ENCODE peak calls at places on chromosomes 7 and 10, in seven cellular contexts. C is midbrain; Q is small intestine; Z is C1 segment of cervical spinal cord; N is CD8-positive, alpha-beta T cell; B is ureter; K is effector CD8-positive, alpha-beta T cell. I is an unnamed sample.

GRCh38 chr10:71638087-71638576 is 81.4 kb downstream of the C10orf105 start:
- DNase-seq in C (no peak), Q (peak), Z (no peak), N (no peak), B (no peak), K (no peak), I (no peak)

GRCh38 chr10:117373848-117374505 is 1.3 kb downstream of the PDZD8 start:
- DNase-seq in C (peak), Q (peak), Z (peak), N (peak), B (peak), K (peak), I (peak)

GRCh38 chr7:132891554-132891953 is 190.3 kb downstream of the CHCHD3 start:
- DNase-seq in C (no peak), Q (no peak), Z (no peak), N (no peak), B (no peak), K (no peak), I (no peak)

GRCh38 chr10:113558336-113558735 is 5.5 kb downstream of the HABP2 start:
- DNase-seq in C (no peak), Q (no peak), Z (no peak), N (no peak), B (no peak), K (no peak), I (no peak)

GRCh38 chr7:66152538-66153191 is 38.0 kb downstream of the CRCP start:
- DNase-seq in C (no peak), Q (no peak), Z (no peak), N (no peak), B (no peak), K (no peak), I (peak)

GRCh38 chr10:21424511-21424910 is 101.0 kb downstream of the SKIDA1 start:
- DNase-seq in C (no peak), Q (no peak), Z (no peak), N (no peak), B (no peak), K (no peak), I (peak)

GRCh38 chr7:91310829-91311460 is 46.7 kb downstream of the FZD1 start:
- DNase-seq in C (no peak), Q (no peak), Z (no peak), N (no peak), B (no peak), K (no peak), I (peak)

GRCh38 chr7:17942231-17942630 is 1.9 kb upstream of the SNX13 start:
- DNase-seq in C (no peak), Q (no peak), Z (no peak), N (no peak), B (no peak), K (no peak), I (no peak)

GRCh38 chr7:107951172-107951787 is 51.7 kb downstream of the LAMB1 start:
- DNase-seq in C (no peak), Q (no peak), Z (no peak), N (no peak), B (no peak), K (no peak), I (no peak)

GRCh38 chr7:41855798-41856197 is 152.9 kb upstream of the INHBA start:
- DNase-seq in C (no peak), Q (no peak), Z (no peak), N (no peak), B (no peak), K (no peak), I (no peak)

GRCh38 chr7:95777266-95777665 is 4.9 kb downstream of the DYNC1I1 start:
- DNase-seq in C (no peak), Q (no peak), Z (no peak), N (no peak), B (no peak), K (no peak), I (no peak)

GRCh38 chr10:75432176-75432575 is 752 bp downstream of the LRMDA start:
- DNase-seq in C (no peak), Q (no peak), Z (no peak), N (no peak), B (no peak), K (no peak), I (no peak)

GRCh38 chr10:78964952-78965633 is 103.7 kb upstream of the ZMIZ1 start:
- DNase-seq in C (peak), Q (no peak), Z (peak), N (no peak), B (no peak), K (no peak), I (peak)

GRCh38 chr10:62393237-62393636 is 19.1 kb downstream of the ZNF365 start:
- DNase-seq in C (no peak), Q (no peak), Z (no peak), N (no peak), B (no peak), K (no peak), I (no peak)

GRCh38 chr10:1149793-1150637 is 93.8 kb downstream of the WDR37 start:
- DNase-seq in C (no peak), Q (peak), Z (no peak), N (no peak), B (no peak), K (no peak), I (no peak)

GRCh38 chr10:49831352-49832040 is 69.4 kb upstream of the OGDHL start:
- DNase-seq in C (no peak), Q (no peak), Z (no peak), N (no peak), B (no peak), K (no peak), I (no peak)

GRCh38 chr10:60666221-60666620 is 112.1 kb upstream of the CDK1 start:
- DNase-seq in C (no peak), Q (no peak), Z (no peak), N (no peak), B (no peak), K (no peak), I (no peak)

GRCh38 chr10:62637249-62638061 is 167.1 kb upstream of the ADO start:
- DNase-seq in C (no peak), Q (peak), Z (no peak), N (peak), B (no peak), K (peak), I (peak)

GRCh38 chr10:99551158-99551557 is 18.4 kb downstream of the NKX2-3 start:
- DNase-seq in C (no peak), Q (no peak), Z (no peak), N (no peak), B (no peak), K (no peak), I (peak)

GRCh38 chr10:10782603-10783002 is 235.1 kb upstream of the CELF2 start:
- DNase-seq in C (no peak), Q (no peak), Z (no peak), N (no peak), B (no peak), K (no peak), I (peak)

GRCh38 chr10:58064714-58065528 is 202.8 kb downstream of the IPMK start:
- DNase-seq in C (peak), Q (peak), Z (no peak), N (no peak), B (no peak), K (no peak), I (peak)

GRCh38 chr7:108454317-108454673 is 1.9 kb downstream of the NRCAM start:
- DNase-seq in C (no peak), Q (no peak), Z (no peak), N (no peak), B (no peak), K (no peak), I (no peak)

GRCh38 chr7:17406756-17407155 is 108.3 kb downstream of the AHR start:
- DNase-seq in C (no peak), Q (no peak), Z (no peak), N (no peak), B (no peak), K (no peak), I (peak)

GRCh38 chr10:4545077-4545476 is 280.9 kb upstream of the AKR1E2 start:
- DNase-seq in C (no peak), Q (no peak), Z (no peak), N (no peak), B (no peak), K (no peak), I (no peak)

GRCh38 chr7:124992881-124993562 is 63.4 kb upstream of the POT1 start:
- DNase-seq in C (no peak), Q (no peak), Z (no peak), N (no peak), B (peak), K (no peak), I (peak)

GRCh38 chr10:101974091-101974799 is 81.7 kb downstream of the ARMH3 start:
- DNase-seq in C (no peak), Q (no peak), Z (no peak), N (no peak), B (no peak), K (no peak), I (peak)

GRCh38 chr10:65611592-65611991 is 1314.2 kb upstream of the LRRTM3 start:
- DNase-seq in C (no peak), Q (no peak), Z (no peak), N (no peak), B (no peak), K (no peak), I (no peak)

GRCh38 chr7:64882341-64883112 is 20.5 kb upstream of the ZNF273 start:
- DNase-seq in C (peak), Q (no peak), Z (peak), N (no peak), B (peak), K (no peak), I (peak)

GRCh38 chr10:31064334-31064733 is 32.7 kb upstream of the ZNF438 start:
- DNase-seq in C (no peak), Q (no peak), Z (no peak), N (no peak), B (no peak), K (no peak), I (peak)

GRCh38 chr7:150351587-150352194 is 10.3 kb upstream of the RARRES2 start:
- DNase-seq in C (no peak), Q (no peak), Z (no peak), N (no peak), B (no peak), K (no peak), I (peak)

GRCh38 chr10:76112826-76113150 is 681.4 kb downstream of the LRMDA start:
- DNase-seq in C (no peak), Q (no peak), Z (no peak), N (no peak), B (no peak), K (no peak), I (no peak)

GRCh38 chr7:64799-65430 is 127.5 kb upstream of the FAM20C start:
- DNase-seq in C (no peak), Q (no peak), Z (no peak), N (no peak), B (no peak), K (no peak), I (no peak)

GRCh38 chr7:8932751-8933150 is 499.3 kb downstream of the NXPH1 start:
- DNase-seq in C (no peak), Q (no peak), Z (no peak), N (no peak), B (no peak), K (no peak), I (no peak)

I was measured in fibroblast of lung.